ENCODE peak calls at places on chromosomes 5 and 9, in four cellular contexts. One of them, this sample, is unnamed.

GRCh38 chr5:163104496-163104895 is 332.9 kb upstream of the CCNG1 start:
- DNase-seq in IMR-90: no peak
- DNase-seq in H9: peak
- DNase-seq in neuronal stem cell: no peak
- DNase-seq in this sample: no peak

GRCh38 chr5:80234311-80234948 is 21.4 kb downstream of the SERINC5 start:
- DNase-seq in IMR-90: no peak
- DNase-seq in H9: no peak
- DNase-seq in neuronal stem cell: no peak
- DNase-seq in this sample: no peak

GRCh38 chr9:128927731-128928411 is 7.1 kb downstream of the PHYHD1 start:
- DNase-seq in IMR-90: peak
- DNase-seq in H9: peak
- DNase-seq in neuronal stem cell: peak
- DNase-seq in this sample: peak

GRCh38 chr9:37984672-37985611 is 81.0 kb upstream of the SLC25A51 start:
- DNase-seq in IMR-90: peak
- DNase-seq in H9: no peak
- DNase-seq in neuronal stem cell: no peak
- DNase-seq in this sample: no peak

GRCh38 chr5:175288048-175288621 is 155.8 kb downstream of the DRD1 start:
- DNase-seq in IMR-90: peak
- DNase-seq in H9: no peak
- DNase-seq in neuronal stem cell: no peak
- DNase-seq in this sample: peak

GRCh38 chr9:89363921-89364663 is 45.8 kb downstream of the SECISBP2 start:
- DNase-seq in IMR-90: no peak
- DNase-seq in H9: no peak
- DNase-seq in neuronal stem cell: no peak
- DNase-seq in this sample: no peak

GRCh38 chr9:33184947-33185346 is 17.8 kb upstream of the B4GALT1 start:
- DNase-seq in IMR-90: no peak
- DNase-seq in H9: no peak
- DNase-seq in neuronal stem cell: no peak
- DNase-seq in this sample: peak

GRCh38 chr9:91376239-91376638 is 14.5 kb upstream of the AUH start:
- DNase-seq in IMR-90: no peak
- DNase-seq in H9: no peak
- DNase-seq in neuronal stem cell: no peak
- DNase-seq in this sample: no peak

GRCh38 chr9:105173306-105173705 is 71.1 kb upstream of the SLC44A1 start:
- DNase-seq in IMR-90: no peak
- DNase-seq in H9: peak
- DNase-seq in neuronal stem cell: no peak
- DNase-seq in this sample: no peak

GRCh38 chr5:159548517-159548916 is 218.2 kb upstream of the IL12B start:
- DNase-seq in IMR-90: no peak
- DNase-seq in H9: no peak
- DNase-seq in neuronal stem cell: no peak
- DNase-seq in this sample: no peak

GRCh38 chr9:131500377-131500776 is 2.3 kb upstream of the POMT1 start:
- DNase-seq in IMR-90: no peak
- DNase-seq in H9: no peak
- DNase-seq in neuronal stem cell: no peak
- DNase-seq in this sample: no peak

GRCh38 chr9:113484258-113484730 is 20.8 kb downstream of the RGS3 start:
- DNase-seq in IMR-90: peak
- DNase-seq in H9: peak
- DNase-seq in neuronal stem cell: no peak
- DNase-seq in this sample: no peak

GRCh38 chr5:33831041-33831440 is 60.7 kb downstream of the ADAMTS12 start:
- DNase-seq in IMR-90: no peak
- DNase-seq in H9: no peak
- DNase-seq in neuronal stem cell: no peak
- DNase-seq in this sample: no peak

GRCh38 chr5:33828611-33829286 is 63.0 kb downstream of the ADAMTS12 start:
- DNase-seq in IMR-90: no peak
- DNase-seq in H9: no peak
- DNase-seq in neuronal stem cell: no peak
- DNase-seq in this sample: no peak

GRCh38 chr5:33827885-33828284 is 63.9 kb downstream of the ADAMTS12 start:
- DNase-seq in IMR-90: no peak
- DNase-seq in H9: no peak
- DNase-seq in neuronal stem cell: no peak
- DNase-seq in this sample: no peak

GRCh38 chr5:33827335-33827734 is 64.5 kb downstream of the ADAMTS12 start:
- DNase-seq in IMR-90: no peak
- DNase-seq in H9: no peak
- DNase-seq in neuronal stem cell: no peak
- DNase-seq in this sample: no peak

DNA sequence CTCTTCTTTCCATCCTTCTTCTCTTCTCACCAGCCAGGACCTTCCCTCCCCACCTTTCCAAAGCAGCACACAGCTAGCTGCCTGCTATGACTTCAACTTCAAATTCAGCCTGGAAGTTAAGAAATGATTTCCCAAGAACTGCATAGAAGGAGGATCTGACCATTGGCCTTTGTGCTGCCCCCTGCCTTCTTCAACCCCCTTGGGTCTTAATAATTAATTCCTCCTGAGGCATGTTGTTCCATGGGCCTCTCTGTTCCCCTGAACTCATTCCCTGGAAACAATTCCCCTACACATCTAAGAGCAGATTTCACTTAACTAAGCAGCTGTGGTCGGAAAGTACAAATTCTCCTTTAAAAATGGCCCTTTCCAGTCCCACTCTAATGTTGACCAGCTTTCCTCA is 62.4 kb downstream of the ADAMTS12 start:
- DNase-seq in IMR-90: no peak
- DNase-seq in H9: no peak
- DNase-seq in neuronal stem cell: no peak
- DNase-seq in this sample: no peak
- H3K27ac ChIP-seq in IMR-90: no peak
- H3K27ac ChIP-seq in H9: no peak
- H3K27ac ChIP-seq in neuronal stem cell: no peak
- H3K27ac ChIP-seq in this sample: no peak

DNA sequence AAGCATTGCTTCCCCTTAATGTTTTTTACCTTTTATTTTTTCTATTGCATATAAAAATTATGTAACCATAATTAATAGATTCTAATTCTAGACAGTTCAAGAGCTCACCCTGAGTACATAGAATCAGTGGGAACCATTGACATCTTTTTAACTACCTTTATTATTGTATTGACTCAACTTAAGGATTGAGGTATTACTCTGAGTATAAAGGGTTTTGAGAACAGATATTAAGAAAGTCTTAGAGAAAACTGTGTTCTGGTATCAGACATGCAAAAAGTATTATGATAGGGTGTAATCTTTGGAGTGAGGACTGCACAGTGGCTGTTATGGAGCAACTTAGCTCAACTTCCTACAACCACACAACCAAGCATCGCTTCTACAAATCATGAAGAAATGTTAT is 8.9 kb downstream of the SPEF2 start:
- DNase-seq in IMR-90: no peak
- DNase-seq in H9: no peak
- DNase-seq in neuronal stem cell: no peak
- DNase-seq in this sample: no peak
- H3K14ac ChIP-seq in IMR-90: no peak
- H3K14ac ChIP-seq in H9: no peak
- H3K14ac ChIP-seq in neuronal stem cell: no peak
- H3K14ac ChIP-seq in this sample: no peak

DNA sequence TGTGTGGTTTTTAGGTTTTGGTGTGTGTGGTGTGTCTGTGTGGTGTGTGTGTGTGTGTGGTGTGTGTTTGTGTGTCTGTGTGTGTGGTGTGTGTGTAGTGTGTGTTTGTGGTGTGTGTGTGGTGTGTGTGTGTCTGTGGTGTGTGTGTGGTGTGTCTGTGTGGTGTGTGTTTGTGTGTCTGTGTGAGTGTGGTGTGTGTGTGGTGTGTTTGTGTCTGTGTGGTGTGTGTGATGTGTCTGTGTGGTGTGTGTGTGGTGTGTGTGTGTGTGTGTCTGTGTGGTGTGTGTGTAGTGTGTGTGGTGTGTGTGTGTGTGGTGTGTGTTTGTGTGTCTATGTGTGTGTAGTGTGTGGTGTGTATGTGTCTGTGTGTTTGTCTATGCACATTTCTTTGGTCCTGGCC is 25.0 kb upstream of the NKD2 start:
- DNase-seq in IMR-90: no peak
- DNase-seq in H9: no peak
- DNase-seq in neuronal stem cell: no peak
- DNase-seq in this sample: no peak
- H3K27ac ChIP-seq in IMR-90: no peak
- H3K27ac ChIP-seq in H9: no peak
- H3K27ac ChIP-seq in neuronal stem cell: no peak
- H3K27ac ChIP-seq in this sample: no peak

DNA sequence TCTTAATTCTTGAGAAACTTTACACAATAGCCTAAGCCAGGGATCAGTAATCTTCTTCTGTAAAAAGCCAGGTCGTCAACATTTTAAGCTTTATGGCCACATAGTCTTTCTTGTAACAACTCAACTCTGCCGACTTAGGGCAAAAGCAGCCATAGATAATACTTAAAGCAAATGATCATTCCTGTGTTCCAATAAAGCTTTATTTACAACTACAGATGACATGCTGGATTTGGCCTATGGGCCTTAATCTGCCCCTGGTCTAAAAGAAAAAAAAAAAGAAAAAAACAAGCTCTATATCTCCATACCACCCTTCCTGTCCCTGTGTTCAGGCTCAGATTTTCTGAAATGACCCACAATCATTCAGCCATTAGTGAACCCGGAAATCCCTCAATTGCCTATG is 220.3 kb downstream of the ENC1 start:
- DNase-seq in IMR-90: no peak
- DNase-seq in H9: no peak
- DNase-seq in neuronal stem cell: no peak
- DNase-seq in this sample: no peak
- H3K14ac ChIP-seq in IMR-90: no peak
- H3K14ac ChIP-seq in H9: no peak
- H3K14ac ChIP-seq in neuronal stem cell: no peak
- H3K14ac ChIP-seq in this sample: no peak

DNA sequence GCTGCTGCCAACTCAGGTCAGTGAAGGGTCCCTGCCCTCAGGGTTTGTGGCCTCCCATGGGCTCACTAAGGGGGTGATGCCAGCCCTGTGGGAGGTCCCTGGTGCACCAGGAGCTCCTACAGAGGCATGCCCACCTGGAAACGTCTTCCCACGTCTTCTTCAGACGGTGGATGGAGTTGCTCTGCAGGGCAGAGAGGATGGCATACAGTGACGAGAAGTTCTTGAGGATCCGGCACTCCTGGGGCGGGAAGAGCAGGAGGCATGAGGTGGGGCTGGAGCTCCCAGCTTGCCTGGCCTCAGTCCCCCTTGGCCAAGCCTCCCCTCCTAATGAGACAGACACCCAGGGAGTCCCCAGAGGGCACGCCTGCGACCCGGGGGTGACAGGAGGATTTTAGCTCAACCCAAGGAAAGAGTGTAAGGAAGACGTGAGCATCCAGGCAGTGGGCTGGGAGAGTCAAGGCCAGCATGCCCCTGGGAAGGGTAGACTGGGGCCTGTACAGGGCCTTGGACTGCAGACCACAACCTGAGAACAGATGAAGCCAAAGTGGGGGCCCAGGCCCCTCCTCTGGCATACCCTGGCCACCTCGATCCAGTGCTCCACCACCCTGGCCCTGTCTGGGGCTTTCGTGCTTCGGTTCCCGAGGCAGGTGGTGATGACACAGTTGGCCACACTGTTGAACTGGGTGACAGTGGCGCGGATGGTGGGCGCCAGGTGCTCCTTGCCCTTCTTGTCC is 14.4 kb downstream of the RALGDS start:
- DNase-seq in IMR-90: no peak
- DNase-seq in H9: no peak
- DNase-seq in neuronal stem cell: no peak
- DNase-seq in this sample: no peak
- H3K27ac ChIP-seq in IMR-90: no peak
- H3K27ac ChIP-seq in H9: no peak
- H3K27ac ChIP-seq in neuronal stem cell: no peak
- H3K27ac ChIP-seq in this sample: no peak

GRCh38 chr9:125366676-125367075 is 105.0 kb downstream of the GAPVD1 start:
- DNase-seq in IMR-90: no peak
- DNase-seq in H9: no peak
- DNase-seq in neuronal stem cell: no peak
- DNase-seq in this sample: no peak

GRCh38 chr9:125360621-125361020 is 99.0 kb downstream of the GAPVD1 start:
- DNase-seq in IMR-90: no peak
- DNase-seq in H9: no peak
- DNase-seq in neuronal stem cell: no peak
- DNase-seq in this sample: no peak

GRCh38 chr9:125359011-125359410 is 97.4 kb downstream of the GAPVD1 start:
- DNase-seq in IMR-90: no peak
- DNase-seq in H9: no peak
- DNase-seq in neuronal stem cell: no peak
- DNase-seq in this sample: no peak

GRCh38 chr9:125356032-125356431 is 94.4 kb downstream of the GAPVD1 start:
- DNase-seq in IMR-90: no peak
- DNase-seq in H9: no peak
- DNase-seq in neuronal stem cell: no peak
- DNase-seq in this sample: no peak

GRCh38 chr9:125361837-125362531 is 100.4 kb downstream of the GAPVD1 start:
- DNase-seq in IMR-90: peak
- DNase-seq in H9: no peak
- DNase-seq in neuronal stem cell: no peak
- DNase-seq in this sample: peak
- H3K14ac ChIP-seq in IMR-90: no peak
- H3K14ac ChIP-seq in H9: no peak
- H3K14ac ChIP-seq in neuronal stem cell: no peak
- H3K14ac ChIP-seq in this sample: no peak

DNA sequence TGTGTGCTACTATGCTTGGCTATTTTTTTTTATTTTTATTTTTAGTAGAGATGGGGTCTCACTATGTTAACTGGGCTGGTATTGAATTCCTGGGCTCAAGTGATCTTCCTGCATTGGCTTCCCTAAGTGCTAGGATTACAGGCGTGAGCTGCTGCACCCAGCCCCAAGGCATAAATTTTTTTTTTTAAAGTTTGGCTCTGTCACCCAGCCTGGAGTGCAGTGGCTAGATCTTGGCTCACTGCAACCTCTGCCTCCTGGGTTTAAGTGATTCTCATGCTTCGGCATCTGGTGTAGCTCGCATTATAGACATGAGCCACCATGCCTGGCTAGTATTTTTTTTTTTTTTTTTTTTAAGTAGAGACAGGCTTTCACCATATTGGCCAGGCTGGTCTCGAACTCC is 70.3 kb downstream of the RAB24 start:
- DNase-seq in IMR-90: no peak
- DNase-seq in H9: no peak
- DNase-seq in neuronal stem cell: no peak
- DNase-seq in this sample: peak
- H3K27ac ChIP-seq in IMR-90: peak
- H3K27ac ChIP-seq in H9: no peak
- H3K27ac ChIP-seq in neuronal stem cell: no peak
- H3K27ac ChIP-seq in this sample: no peak

GRCh38 chr9:6911901-6912650 is 154.3 kb downstream of the KDM4C start:
- DNase-seq in IMR-90: peak
- DNase-seq in H9: no peak
- DNase-seq in neuronal stem cell: no peak
- DNase-seq in this sample: no peak

GRCh38 chr9:6910032-6910431 is 152.3 kb downstream of the KDM4C start:
- DNase-seq in IMR-90: peak
- DNase-seq in H9: no peak
- DNase-seq in neuronal stem cell: no peak
- DNase-seq in this sample: no peak

GRCh38 chr9:6907772-6908381 is 150.1 kb downstream of the KDM4C start:
- DNase-seq in IMR-90: peak
- DNase-seq in H9: no peak
- DNase-seq in neuronal stem cell: no peak
- DNase-seq in this sample: peak

GRCh38 chr9:6910497-6910896 is 152.7 kb downstream of the KDM4C start:
- DNase-seq in IMR-90: no peak
- DNase-seq in H9: no peak
- DNase-seq in neuronal stem cell: no peak
- DNase-seq in this sample: no peak

GRCh38 chr9:6909186-6909585 is 151.4 kb downstream of the KDM4C start:
- DNase-seq in IMR-90: no peak
- DNase-seq in H9: no peak
- DNase-seq in neuronal stem cell: no peak
- DNase-seq in this sample: no peak
- H3K14ac ChIP-seq in IMR-90: no peak
- H3K14ac ChIP-seq in H9: no peak
- H3K14ac ChIP-seq in neuronal stem cell: no peak
- H3K14ac ChIP-seq in this sample: no peak

This sample was measured in trophoblast cell.